ENCODE peak calls at places on chromosomes 13 and 19, in eight cellular contexts. D is cardiac muscle cell, T is neural progenitor cell, K is transverse colon, R is ascending aorta, L is upper lobe of right lung, C is adrenal gland, A is lung. W is an unnamed sample. For H3K4me1, the result is how much of the 10 kb centered on the place peaks cover.

GRCh38 chr13:73731564-73731963 is 402.6 kb downstream of the KLF12 start:
- DNase-seq in R (no peak), D (no peak), T (no peak), L (no peak), A (no peak), C (no peak), K (no peak), W (no peak)

GRCh38 chr19:27794444-27795042 is 1418.4 kb downstream of the UQCRFS1 start:
- DNase-seq in C (peak), R (no peak), K (no peak), A (no peak), L (no peak), T (peak), D (peak), W (no peak)

GRCh38 chr13:32754179-32754578 is 167.9 kb downstream of the PDS5B start:
- DNase-seq in K (no peak), C (no peak), A (no peak), R (no peak), T (no peak), D (no peak), L (no peak), W (no peak)

GRCh38 chr19:40744554-40745401 is 5.5 kb downstream of the ACTMAP start:
- DNase-seq in R (no peak), C (no peak), K (no peak), A (peak), D (peak), T (peak), L (peak), W (peak)

GRCh38 chr13:73092831-73093230 is 34.0 kb downstream of the KLF5 start:
- DNase-seq in K (no peak), L (no peak), T (no peak), C (no peak), A (no peak), R (no peak), D (no peak), W (no peak)

GRCh38 chr19:43463381-43464088 is 1.9 kb downstream of the LYPD3 start:
- DNase-seq in A (peak), L (peak), R (peak), K (peak), D (peak), T (peak), C (peak), W (peak)

GRCh38 chr19:9354651-9355050 is 8.2 kb upstream of the ZNF177 start:
- DNase-seq in T (no peak), L (no peak), D (no peak), R (no peak), A (no peak), K (no peak), C (no peak), W (no peak)

GRCh38 chr13:51646041-51646670 is 61.9 kb downstream of the WDFY2 start:
- DNase-seq in T (peak), C (no peak), R (no peak), K (no peak), A (no peak), L (no peak), D (no peak), W (no peak)

GRCh38 chr13:71856548-71856947 is 10.5 kb downstream of the DACH1 start:
- DNase-seq in C (no peak), L (no peak), A (no peak), D (no peak), T (no peak), R (no peak), K (no peak), W (no peak)

GRCh38 chr13:33642374-33643065 is 175.4 kb upstream of the RFC3 start:
- DNase-seq in T (peak), L (no peak), K (peak), R (no peak), C (peak), A (no peak), D (no peak), W (peak)

GRCh38 chr13:74288361-74288911 is 154.2 kb upstream of the KLF12 start:
- DNase-seq in K (peak), L (peak), A (no peak), R (no peak), C (no peak), T (peak), D (peak), W (peak)

GRCh38 chr19:13007292-13008045 is 12.2 kb downstream of the NFIX start:
- DNase-seq in K (no peak), T (no peak), D (no peak), L (peak), A (peak), C (no peak), R (no peak), W (peak)

GRCh38 chr13:55571237-55571867 is 1569.4 kb upstream of the PRR20A start:
- DNase-seq in T (no peak), R (no peak), A (no peak), C (no peak), K (no peak), L (no peak), D (no peak), W (no peak)

GRCh38 chr19:40976724-40977123 is 14.4 kb upstream of the CYP2B6 start:
- DNase-seq in K (no peak), C (no peak), D (no peak), T (no peak), L (no peak), R (no peak), A (no peak), W (no peak)

GRCh38 chr13:51957377-51958216 is 53.7 kb downstream of the ATP7B start:
- DNase-seq in D (no peak), C (no peak), A (no peak), T (no peak), R (no peak), L (no peak), K (peak), W (no peak)

GRCh38 chr13:106373989-106374572 is 161.4 kb downstream of the EFNB2 start:
- DNase-seq in A (no peak), D (no peak), L (no peak), C (no peak), K (no peak), R (no peak), T (no peak), W (no peak)

DNA sequence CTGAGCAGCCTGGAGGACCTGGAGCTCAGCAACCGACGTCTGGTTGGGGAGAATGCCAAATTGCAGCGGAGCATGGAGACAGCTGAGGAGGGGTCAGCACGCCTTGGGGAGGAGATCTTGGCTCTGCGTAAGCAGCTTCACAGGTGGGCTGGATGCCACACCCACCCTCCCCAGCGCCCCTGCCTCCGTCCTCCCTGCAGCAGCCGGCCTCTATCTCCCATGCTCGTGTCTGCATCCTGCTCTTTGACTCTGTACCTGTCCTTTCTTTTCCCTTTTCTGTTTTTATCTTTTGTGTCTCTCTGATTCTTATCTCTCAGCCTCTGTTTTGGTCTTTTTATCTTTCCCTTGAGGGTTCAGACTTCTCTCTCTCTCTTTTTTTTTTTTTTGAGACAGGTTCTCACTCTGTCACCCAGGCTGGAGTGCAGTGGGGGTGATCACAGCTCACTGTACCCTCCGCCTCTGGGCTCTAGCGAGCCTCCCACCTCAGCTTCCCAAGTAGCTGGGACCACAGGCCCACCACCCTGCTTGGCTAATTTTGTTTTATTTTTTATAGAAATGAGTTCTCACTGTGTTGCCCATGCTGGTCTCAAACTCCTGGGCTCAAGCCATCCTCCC is 10.1 kb downstream of the KASH5 start:
- DNase-seq in A (no peak), T (no peak), L (no peak), K (no peak), R (no peak), D (no peak), C (no peak), W (no peak)
- H3K4me1 ChIP-seq in A (under half), T (under half), L (under half), K (under half), R (under half), D (under half), C (under half), W (under half)

GRCh38 chr19:17097593-17098126 is 22.1 kb downstream of the MYO9B start:
- DNase-seq in K (no peak), L (no peak), A (no peak), D (peak), T (no peak), C (peak), R (no peak), W (no peak)

GRCh38 chr19:17095141-17095919 is 19.8 kb downstream of the MYO9B start:
- DNase-seq in T (no peak), A (no peak), C (no peak), L (no peak), D (no peak), R (peak), K (peak), W (peak)

GRCh38 chr19:17103177-17103576 is 27.6 kb downstream of the MYO9B start:
- DNase-seq in L (no peak), K (peak), A (no peak), T (peak), C (peak), R (no peak), D (no peak), W (no peak)

GRCh38 chr19:17101686-17102628 is 26.4 kb downstream of the MYO9B start:
- DNase-seq in T (no peak), C (peak), R (no peak), A (no peak), K (no peak), L (no peak), D (no peak), W (no peak)

GRCh38 chr19:17098326-17098725 is 22.7 kb downstream of the MYO9B start:
- DNase-seq in C (no peak), T (no peak), K (no peak), R (no peak), L (no peak), D (no peak), A (no peak), W (no peak)
- H3K4me3 ChIP-seq in C (no peak), T (no peak), K (no peak), R (no peak), L (no peak), D (no peak), A (no peak), W (no peak)

DNA sequence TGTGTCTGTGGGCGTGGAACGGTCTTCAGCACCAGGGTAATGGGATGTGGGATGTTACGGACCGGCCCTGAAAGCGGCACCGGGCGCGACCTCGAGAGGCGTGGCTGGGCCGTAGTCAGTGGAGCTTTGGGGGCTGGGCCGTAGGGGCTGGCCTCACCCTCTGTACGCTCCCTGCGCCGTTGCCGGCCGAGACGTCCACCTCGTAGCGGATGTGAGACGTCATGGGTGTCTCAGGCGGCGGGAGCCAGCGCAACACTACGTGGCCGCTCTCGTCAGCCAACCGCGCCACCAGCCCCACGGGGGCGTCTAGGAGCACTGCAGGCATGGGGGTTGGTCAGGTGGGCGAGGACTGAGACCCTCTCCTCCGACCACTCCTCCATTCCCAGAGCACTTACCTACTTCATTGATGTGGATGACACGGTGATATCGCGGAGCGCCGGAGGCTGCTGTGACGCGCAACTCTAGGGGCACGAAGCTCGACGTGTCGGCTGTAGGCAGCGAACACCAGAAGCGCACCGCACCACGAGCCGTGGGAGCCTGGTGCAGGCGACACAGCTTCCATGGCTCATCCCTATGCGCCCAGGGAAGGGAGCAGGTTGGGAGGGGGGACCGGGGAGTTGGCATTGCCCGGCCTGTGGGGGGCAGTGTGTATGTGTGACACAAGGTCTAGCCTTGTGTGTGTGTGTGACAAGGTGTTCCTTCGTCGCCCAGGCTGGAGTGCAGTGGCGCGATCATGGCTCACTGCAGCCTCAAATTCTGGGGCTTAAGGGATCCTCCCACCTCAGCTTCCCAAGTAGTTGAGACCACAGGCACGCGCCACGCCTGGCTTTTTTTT is 2.4 kb downstream of the EPOR start:
- DNase-seq in C (peak), A (peak), K (peak), L (peak), T (peak), R (peak), D (peak), W (peak)
- TF ChIP-seq CTCF in C (peak), A (no peak), K (no peak), L (no peak), T (peak), R (no peak), D (peak), W (no peak)

GRCh38 chr13:38758278-38758677 is 71.4 kb downstream of the FREM2 start:
- DNase-seq in D (no peak), K (no peak), T (peak), A (no peak), C (no peak), R (no peak), L (no peak), W (no peak)
- H3K4me1 ChIP-seq in D (under half), K (under half), T (under half), A (under half), C (under half), R (under half), L (under half), W (under half)

GRCh38 chr19:18789883-18790565 is 1.1 kb downstream of the COMP start:
- DNase-seq in C (no peak), T (peak), D (peak), L (no peak), R (no peak), K (no peak), A (no peak), W (peak)

GRCh38 chr19:18791315-18791678 is 192 bp upstream of the COMP start:
- DNase-seq in C (no peak), A (no peak), R (no peak), L (no peak), T (no peak), D (no peak), K (no peak), W (no peak)

GRCh38 chr19:18790566-18791314 is at the start of gene COMP:
- DNase-seq in D (no peak), A (no peak), T (peak), C (no peak), R (no peak), K (no peak), L (no peak), W (no peak)

GRCh38 chr19:18788782-18789421 is 2.2 kb downstream of the COMP start:
- DNase-seq in A (no peak), K (no peak), L (no peak), R (no peak), D (no peak), C (no peak), T (no peak), W (no peak)

GRCh38 chr19:18789422-18789832 is 1.7 kb downstream of the COMP start:
- DNase-seq in K (no peak), D (peak), A (no peak), R (no peak), T (no peak), L (no peak), C (no peak), W (no peak)
- H3K4me3 ChIP-seq in K (no peak), D (no peak), A (no peak), R (peak), T (peak), L (peak), C (no peak), W (no peak)

W was measured in body of pancreas.